ENCODE peak calls at places on chromosomes 6 and 20, in eight cellular contexts. One of them, this sample, is unnamed.
A peak's percentile ranks its signal among the peaks of the same experiment; 100 is the strongest.

GRCh38 chr6:168823397-168824020 is 382.5 kb downstream of the SMOC2 start:
- DNase-seq in right cardiac atrium: no peak
- DNase-seq in AG10803: no peak
- DNase-seq in putamen: no peak
- DNase-seq in stimulated activated CD4-positive, alpha-beta T cell treated with anti-CD3 and anti-CD28 coated beads, Interleukin-4, amount 100 ng/mL, for 1 hour: no peak
- DNase-seq in HEK293T: no peak
- DNase-seq in CD8-positive, alpha-beta memory T cell: no peak
- DNase-seq in T-helper 1 cell: no peak
- DNase-seq in this sample: no peak

GRCh38 chr6:18053071-18053475 is 65.6 kb upstream of the KIF13A start:
- DNase-seq in right cardiac atrium: no peak
- DNase-seq in T-helper 1 cell: no peak
- DNase-seq in HEK293T: no peak
- DNase-seq in AG10803: peak; percentile 88
- DNase-seq in CD8-positive, alpha-beta memory T cell: no peak
- DNase-seq in putamen: no peak
- DNase-seq in stimulated activated CD4-positive, alpha-beta T cell treated with anti-CD3 and anti-CD28 coated beads, Interleukin-4, amount 100 ng/mL, for 1 hour: no peak
- DNase-seq in this sample: no peak

GRCh38 chr6:24985313-24985712 is 49.6 kb upstream of the RIPOR2 start:
- DNase-seq in AG10803: no peak
- DNase-seq in putamen: no peak
- DNase-seq in right cardiac atrium: no peak
- DNase-seq in CD8-positive, alpha-beta memory T cell: no peak
- DNase-seq in stimulated activated CD4-positive, alpha-beta T cell treated with anti-CD3 and anti-CD28 coated beads, Interleukin-4, amount 100 ng/mL, for 1 hour: no peak
- DNase-seq in T-helper 1 cell: no peak
- DNase-seq in HEK293T: peak; percentile 10
- DNase-seq in this sample: no peak

GRCh38 chr6:158803733-158804143 is 15.4 kb downstream of the EZR start:
- DNase-seq in putamen: no peak
- DNase-seq in stimulated activated CD4-positive, alpha-beta T cell treated with anti-CD3 and anti-CD28 coated beads, Interleukin-4, amount 100 ng/mL, for 1 hour: no peak
- DNase-seq in HEK293T: no peak
- DNase-seq in AG10803: peak; percentile 54
- DNase-seq in right cardiac atrium: no peak
- DNase-seq in T-helper 1 cell: peak; percentile 53
- DNase-seq in CD8-positive, alpha-beta memory T cell: peak; percentile 69
- DNase-seq in this sample: no peak

GRCh38 chr6:149488815-149489214 is 4.0 kb upstream of the ZC3H12D start:
- DNase-seq in putamen: no peak
- DNase-seq in CD8-positive, alpha-beta memory T cell: no peak
- DNase-seq in T-helper 1 cell: no peak
- DNase-seq in stimulated activated CD4-positive, alpha-beta T cell treated with anti-CD3 and anti-CD28 coated beads, Interleukin-4, amount 100 ng/mL, for 1 hour: peak; percentile 48
- DNase-seq in AG10803: no peak
- DNase-seq in HEK293T: no peak
- DNase-seq in right cardiac atrium: no peak
- DNase-seq in this sample: no peak

GRCh38 chr6:163585932-163586437 is 171.5 kb downstream of the QKI start:
- DNase-seq in right cardiac atrium: no peak
- DNase-seq in T-helper 1 cell: no peak
- DNase-seq in AG10803: peak; percentile 83
- DNase-seq in HEK293T: no peak
- DNase-seq in CD8-positive, alpha-beta memory T cell: no peak
- DNase-seq in putamen: no peak
- DNase-seq in stimulated activated CD4-positive, alpha-beta T cell treated with anti-CD3 and anti-CD28 coated beads, Interleukin-4, amount 100 ng/mL, for 1 hour: no peak
- DNase-seq in this sample: no peak

GRCh38 chr6:56555438-56555872 is 87.2 kb downstream of the DST start:
- DNase-seq in right cardiac atrium: peak; percentile 35
- DNase-seq in putamen: no peak
- DNase-seq in CD8-positive, alpha-beta memory T cell: no peak
- DNase-seq in stimulated activated CD4-positive, alpha-beta T cell treated with anti-CD3 and anti-CD28 coated beads, Interleukin-4, amount 100 ng/mL, for 1 hour: no peak
- DNase-seq in T-helper 1 cell: no peak
- DNase-seq in AG10803: peak; percentile 54
- DNase-seq in HEK293T: peak; percentile 33
- DNase-seq in this sample: no peak

GRCh38 chr20:21232546-21233280 is 70.4 kb upstream of the XRN2 start:
- DNase-seq in CD8-positive, alpha-beta memory T cell: no peak
- DNase-seq in AG10803: no peak
- DNase-seq in HEK293T: no peak
- DNase-seq in putamen: no peak
- DNase-seq in T-helper 1 cell: no peak
- DNase-seq in stimulated activated CD4-positive, alpha-beta T cell treated with anti-CD3 and anti-CD28 coated beads, Interleukin-4, amount 100 ng/mL, for 1 hour: no peak
- DNase-seq in right cardiac atrium: no peak
- DNase-seq in this sample: no peak

GRCh38 chr6:25279748-25280616 is 808 bp downstream of the CARMIL1 start:
- DNase-seq in AG10803: no peak
- DNase-seq in CD8-positive, alpha-beta memory T cell: no peak
- DNase-seq in putamen: no peak
- DNase-seq in right cardiac atrium: peak; percentile 72
- DNase-seq in T-helper 1 cell: no peak
- DNase-seq in HEK293T: peak; percentile 27
- DNase-seq in stimulated activated CD4-positive, alpha-beta T cell treated with anti-CD3 and anti-CD28 coated beads, Interleukin-4, amount 100 ng/mL, for 1 hour: peak; percentile 16
- DNase-seq in this sample: no peak

GRCh38 chr6:149925253-149925973 is 2.5 kb upstream of the RAET1G start:
- DNase-seq in CD8-positive, alpha-beta memory T cell: no peak
- DNase-seq in stimulated activated CD4-positive, alpha-beta T cell treated with anti-CD3 and anti-CD28 coated beads, Interleukin-4, amount 100 ng/mL, for 1 hour: no peak
- DNase-seq in AG10803: peak; percentile 31
- DNase-seq in T-helper 1 cell: no peak
- DNase-seq in right cardiac atrium: peak; percentile 70
- DNase-seq in putamen: no peak
- DNase-seq in HEK293T: no peak
- DNase-seq in this sample: no peak

GRCh38 chr6:54440549-54440948 is 132.3 kb downstream of the TINAG start:
- DNase-seq in right cardiac atrium: no peak
- DNase-seq in HEK293T: no peak
- DNase-seq in putamen: no peak
- DNase-seq in T-helper 1 cell: no peak
- DNase-seq in stimulated activated CD4-positive, alpha-beta T cell treated with anti-CD3 and anti-CD28 coated beads, Interleukin-4, amount 100 ng/mL, for 1 hour: no peak
- DNase-seq in CD8-positive, alpha-beta memory T cell: no peak
- DNase-seq in AG10803: no peak
- DNase-seq in this sample: no peak

GRCh38 chr6:90907931-90908655 is 321.2 kb upstream of the MAP3K7 start:
- DNase-seq in T-helper 1 cell: no peak
- DNase-seq in putamen: no peak
- DNase-seq in HEK293T: no peak
- DNase-seq in AG10803: no peak
- DNase-seq in stimulated activated CD4-positive, alpha-beta T cell treated with anti-CD3 and anti-CD28 coated beads, Interleukin-4, amount 100 ng/mL, for 1 hour: no peak
- DNase-seq in CD8-positive, alpha-beta memory T cell: no peak
- DNase-seq in right cardiac atrium: no peak
- DNase-seq in this sample: no peak

GRCh38 chr20:20536240-20536933 is 168.5 kb downstream of the INSM1 start:
- DNase-seq in CD8-positive, alpha-beta memory T cell: no peak
- DNase-seq in T-helper 1 cell: no peak
- DNase-seq in putamen: no peak
- DNase-seq in right cardiac atrium: no peak
- DNase-seq in AG10803: no peak
- DNase-seq in HEK293T: no peak
- DNase-seq in stimulated activated CD4-positive, alpha-beta T cell treated with anti-CD3 and anti-CD28 coated beads, Interleukin-4, amount 100 ng/mL, for 1 hour: no peak
- DNase-seq in this sample: no peak

GRCh38 chr20:2299301-2299700 is 3.5 kb downstream of the TGM3 start:
- DNase-seq in putamen: no peak
- DNase-seq in T-helper 1 cell: no peak
- DNase-seq in CD8-positive, alpha-beta memory T cell: no peak
- DNase-seq in right cardiac atrium: peak; percentile 73
- DNase-seq in HEK293T: no peak
- DNase-seq in AG10803: no peak
- DNase-seq in stimulated activated CD4-positive, alpha-beta T cell treated with anti-CD3 and anti-CD28 coated beads, Interleukin-4, amount 100 ng/mL, for 1 hour: no peak
- DNase-seq in this sample: peak; percentile 59

GRCh38 chr6:2866183-2866846 is 24.7 kb upstream of the SERPINB1 start:
- DNase-seq in HEK293T: no peak
- DNase-seq in AG10803: no peak
- DNase-seq in T-helper 1 cell: no peak
- DNase-seq in CD8-positive, alpha-beta memory T cell: no peak
- DNase-seq in putamen: no peak
- DNase-seq in stimulated activated CD4-positive, alpha-beta T cell treated with anti-CD3 and anti-CD28 coated beads, Interleukin-4, amount 100 ng/mL, for 1 hour: no peak
- DNase-seq in right cardiac atrium: no peak
- DNase-seq in this sample: no peak

GRCh38 chr6:7803219-7803618 is 77.3 kb downstream of the BMP6 start:
- DNase-seq in HEK293T: no peak
- DNase-seq in AG10803: no peak
- DNase-seq in CD8-positive, alpha-beta memory T cell: no peak
- DNase-seq in putamen: no peak
- DNase-seq in right cardiac atrium: no peak
- DNase-seq in T-helper 1 cell: no peak
- DNase-seq in stimulated activated CD4-positive, alpha-beta T cell treated with anti-CD3 and anti-CD28 coated beads, Interleukin-4, amount 100 ng/mL, for 1 hour: no peak
- DNase-seq in this sample: no peak

GRCh38 chr6:111478749-111479148 is 4.3 kb downstream of the REV3L start:
- DNase-seq in putamen: peak; percentile 30
- DNase-seq in AG10803: peak; percentile 69
- DNase-seq in stimulated activated CD4-positive, alpha-beta T cell treated with anti-CD3 and anti-CD28 coated beads, Interleukin-4, amount 100 ng/mL, for 1 hour: no peak
- DNase-seq in right cardiac atrium: no peak
- DNase-seq in T-helper 1 cell: no peak
- DNase-seq in HEK293T: no peak
- DNase-seq in CD8-positive, alpha-beta memory T cell: peak; percentile 37
- DNase-seq in this sample: no peak

GRCh38 chr6:38192486-38192885 is 373.0 kb downstream of the ZFAND3 start:
- DNase-seq in CD8-positive, alpha-beta memory T cell: no peak
- DNase-seq in AG10803: no peak
- DNase-seq in T-helper 1 cell: no peak
- DNase-seq in stimulated activated CD4-positive, alpha-beta T cell treated with anti-CD3 and anti-CD28 coated beads, Interleukin-4, amount 100 ng/mL, for 1 hour: no peak
- DNase-seq in HEK293T: no peak
- DNase-seq in right cardiac atrium: no peak
- DNase-seq in putamen: no peak
- DNase-seq in this sample: no peak

GRCh38 chr6:128422200-128422599 is 98.2 kb downstream of the PTPRK start:
- DNase-seq in HEK293T: no peak
- DNase-seq in stimulated activated CD4-positive, alpha-beta T cell treated with anti-CD3 and anti-CD28 coated beads, Interleukin-4, amount 100 ng/mL, for 1 hour: no peak
- DNase-seq in right cardiac atrium: no peak
- DNase-seq in AG10803: no peak
- DNase-seq in CD8-positive, alpha-beta memory T cell: no peak
- DNase-seq in putamen: no peak
- DNase-seq in T-helper 1 cell: no peak
- DNase-seq in this sample: no peak

GRCh38 chr6:34238507-34239239 is 2.0 kb downstream of the HMGA1 start:
- DNase-seq in CD8-positive, alpha-beta memory T cell: no peak
- DNase-seq in putamen: no peak
- DNase-seq in HEK293T: peak; percentile 5
- DNase-seq in AG10803: no peak
- DNase-seq in stimulated activated CD4-positive, alpha-beta T cell treated with anti-CD3 and anti-CD28 coated beads, Interleukin-4, amount 100 ng/mL, for 1 hour: no peak
- DNase-seq in right cardiac atrium: no peak
- DNase-seq in T-helper 1 cell: no peak
- DNase-seq in this sample: peak; percentile 36

GRCh38 chr20:19620471-19620870 is 137.6 kb upstream of the RIN2 start:
- DNase-seq in putamen: no peak
- DNase-seq in HEK293T: no peak
- DNase-seq in stimulated activated CD4-positive, alpha-beta T cell treated with anti-CD3 and anti-CD28 coated beads, Interleukin-4, amount 100 ng/mL, for 1 hour: no peak
- DNase-seq in right cardiac atrium: no peak
- DNase-seq in CD8-positive, alpha-beta memory T cell: no peak
- DNase-seq in T-helper 1 cell: no peak
- DNase-seq in AG10803: no peak
- DNase-seq in this sample: no peak

GRCh38 chr6:130744601-130745382 is 82.4 kb upstream of the SMLR1 start:
- DNase-seq in HEK293T: no peak
- DNase-seq in CD8-positive, alpha-beta memory T cell: no peak
- DNase-seq in right cardiac atrium: no peak
- DNase-seq in putamen: no peak
- DNase-seq in stimulated activated CD4-positive, alpha-beta T cell treated with anti-CD3 and anti-CD28 coated beads, Interleukin-4, amount 100 ng/mL, for 1 hour: no peak
- DNase-seq in T-helper 1 cell: no peak
- DNase-seq in AG10803: peak; percentile 21
- DNase-seq in this sample: no peak

GRCh38 chr6:134416501-134417154 is 98.7 kb upstream of the SGK1 start:
- DNase-seq in CD8-positive, alpha-beta memory T cell: no peak
- DNase-seq in putamen: no peak
- DNase-seq in T-helper 1 cell: no peak
- DNase-seq in stimulated activated CD4-positive, alpha-beta T cell treated with anti-CD3 and anti-CD28 coated beads, Interleukin-4, amount 100 ng/mL, for 1 hour: no peak
- DNase-seq in AG10803: peak; percentile 64
- DNase-seq in HEK293T: no peak
- DNase-seq in right cardiac atrium: no peak
- DNase-seq in this sample: no peak

GRCh38 chr6:16769131-16769985 is 8.1 kb upstream of the ATXN1 start:
- DNase-seq in putamen: no peak
- DNase-seq in T-helper 1 cell: peak; percentile 59
- DNase-seq in right cardiac atrium: no peak
- DNase-seq in stimulated activated CD4-positive, alpha-beta T cell treated with anti-CD3 and anti-CD28 coated beads, Interleukin-4, amount 100 ng/mL, for 1 hour: peak; percentile 51
- DNase-seq in CD8-positive, alpha-beta memory T cell: peak; percentile 80
- DNase-seq in AG10803: peak; percentile 91
- DNase-seq in HEK293T: no peak
- DNase-seq in this sample: no peak

GRCh38 chr6:25192562-25192961 is 86.6 kb upstream of the CARMIL1 start:
- DNase-seq in putamen: no peak
- DNase-seq in AG10803: peak; percentile 80
- DNase-seq in CD8-positive, alpha-beta memory T cell: no peak
- DNase-seq in stimulated activated CD4-positive, alpha-beta T cell treated with anti-CD3 and anti-CD28 coated beads, Interleukin-4, amount 100 ng/mL, for 1 hour: no peak
- DNase-seq in right cardiac atrium: no peak
- DNase-seq in HEK293T: no peak
- DNase-seq in T-helper 1 cell: no peak
- DNase-seq in this sample: no peak

GRCh38 chr20:50728486-50728980 is 2.8 kb upstream of the PARD6B start:
- DNase-seq in right cardiac atrium: no peak
- DNase-seq in HEK293T: no peak
- DNase-seq in putamen: no peak
- DNase-seq in T-helper 1 cell: no peak
- DNase-seq in stimulated activated CD4-positive, alpha-beta T cell treated with anti-CD3 and anti-CD28 coated beads, Interleukin-4, amount 100 ng/mL, for 1 hour: no peak
- DNase-seq in CD8-positive, alpha-beta memory T cell: no peak
- DNase-seq in AG10803: no peak
- DNase-seq in this sample: no peak

GRCh38 chr20:20926222-20926905 is 179.8 kb downstream of the LINC00237 start:
- DNase-seq in T-helper 1 cell: no peak
- DNase-seq in right cardiac atrium: no peak
- DNase-seq in stimulated activated CD4-positive, alpha-beta T cell treated with anti-CD3 and anti-CD28 coated beads, Interleukin-4, amount 100 ng/mL, for 1 hour: no peak
- DNase-seq in AG10803: no peak
- DNase-seq in HEK293T: no peak
- DNase-seq in CD8-positive, alpha-beta memory T cell: no peak
- DNase-seq in putamen: no peak
- DNase-seq in this sample: no peak

GRCh38 chr6:155528982-155529453 is 73.4 kb upstream of the NOX3 start:
- DNase-seq in T-helper 1 cell: no peak
- DNase-seq in AG10803: peak; percentile 90
- DNase-seq in right cardiac atrium: no peak
- DNase-seq in HEK293T: no peak
- DNase-seq in putamen: no peak
- DNase-seq in stimulated activated CD4-positive, alpha-beta T cell treated with anti-CD3 and anti-CD28 coated beads, Interleukin-4, amount 100 ng/mL, for 1 hour: no peak
- DNase-seq in CD8-positive, alpha-beta memory T cell: no peak
- DNase-seq in this sample: no peak

This sample was measured in chondrocyte.